ENCODE peak calls at places on chromosomes 11 and 22, in four cellular contexts. Z is activated CD8-positive, alpha-beta T cell treated with anti-CD3 and anti-CD28 coated beads, Interleukin-2, amount 10 ng/mL, durations not matched to agents 7 days and 5 days; O is HAP-1; R is esophagus squamous epithelium. I is an unnamed sample.

GRCh38 chr11:118552341-118552740 is 13.4 kb downstream of the IFT46 start:
- DNase-seq in Z (no peak), R (no peak), O (no peak), I (no peak)

GRCh38 chr22:49398115-49398514 is 429.6 kb downstream of the BRD1 start:
- DNase-seq in O (no peak), R (no peak), Z (no peak), I (no peak)

GRCh38 chr22:44023404-44024287 is 456 bp upstream of the PARVB start:
- DNase-seq in Z (peak; percentile 53), R (no peak), O (peak; percentile 28), I (peak; percentile 53)

GRCh38 chr22:50569041-50569459 is 6.3 kb upstream of the SYCE3 start:
- DNase-seq in R (no peak), O (no peak), Z (no peak), I (no peak)

GRCh38 chr11:7667460-7667859 is 5.8 kb downstream of the CYB5R2 start:
- DNase-seq in O (peak; percentile 29), R (no peak), Z (no peak), I (no peak)

GRCh38 chr11:100890779-100891178 is 203.7 kb downstream of the ARHGAP42 start:
- DNase-seq in O (no peak), Z (no peak), R (no peak), I (no peak)

GRCh38 chr22:25368271-25368670 is 148.8 kb downstream of the CRYBB2 start:
- DNase-seq in O (no peak), Z (no peak), R (no peak), I (no peak)

GRCh38 chr11:38937709-38938108 is 2339.7 kb upstream of the RAG2 start:
- DNase-seq in R (no peak), O (no peak), Z (no peak), I (no peak)

GRCh38 chr11:12212181-12212820 is 101.9 kb downstream of the MICAL2 start:
- DNase-seq in O (no peak), R (no peak), Z (no peak), I (no peak)

GRCh38 chr11:71395774-71396173 is 52.4 kb downstream of the DHCR7 start:
- DNase-seq in R (no peak), Z (no peak), O (no peak), I (no peak)

GRCh38 chr11:124762624-124763155 is 600 bp upstream of the ESAM start:
- DNase-seq in R (no peak), Z (no peak), O (peak; percentile 14), I (no peak)

GRCh38 chr22:40028098-40028425 is 33.3 kb downstream of the FAM83F start:
- DNase-seq in Z (no peak), R (no peak), O (no peak), I (no peak)

GRCh38 chr11:17827006-17827405 is 92.4 kb downstream of the KCNC1 start:
- DNase-seq in Z (no peak), O (no peak), R (no peak), I (no peak)

GRCh38 chr22:22404598-22405284 is 103.8 kb downstream of the ZNF280B start:
- DNase-seq in R (no peak), O (no peak), Z (peak; percentile 9), I (no peak)

GRCh38 chr11:58912124-58912523 is 27.2 kb upstream of the GLYATL1 start:
- DNase-seq in O (no peak), Z (no peak), R (no peak), I (no peak)

GRCh38 chr22:29723766-29724165 is 4.0 kb downstream of the CABP7 start:
- DNase-seq in O (no peak), Z (no peak), R (no peak), I (no peak)

GRCh38 chr11:91997178-91997577 is 227.4 kb upstream of the FAT3 start:
- DNase-seq in R (no peak), O (no peak), Z (no peak), I (no peak)

GRCh38 chr11:134155946-134156865 is 67.6 kb downstream of the NCAPD3 start:
- DNase-seq in Z (no peak), O (no peak), R (no peak), I (no peak)

GRCh38 chr22:33652596-33652995 is 267.7 kb downstream of the LARGE1 start:
- DNase-seq in O (no peak), Z (no peak), R (no peak), I (no peak)

GRCh38 chr22:31818481-31819392 is 64.9 kb downstream of the DEPDC5 start:
- DNase-seq in O (no peak), R (no peak), Z (no peak), I (peak; percentile 20)

GRCh38 chr11:28342704-28343103 is 234.5 kb downstream of the METTL15 start:
- DNase-seq in Z (no peak), O (no peak), R (no peak), I (no peak)

GRCh38 chr22:46791201-46791731 is 28.8 kb downstream of the TBC1D22A start:
- DNase-seq in O (no peak), Z (peak; percentile 89), R (no peak), I (peak; percentile 85)

GRCh38 chr11:19419021-19419750 is 178.4 kb upstream of the E2F8 start:
- DNase-seq in Z (no peak), O (no peak), R (no peak), I (no peak)

GRCh38 chr11:99316761-99317475 is 296.2 kb downstream of the CNTN5 start:
- DNase-seq in R (no peak), Z (no peak), O (no peak), I (no peak)

GRCh38 chr22:36298601-36299000 is 45.7 kb downstream of the APOL1 start:
- DNase-seq in R (no peak), O (no peak), Z (no peak), I (no peak)

GRCh38 chr11:69240332-69241074 is 53.5 kb upstream of the MYEOV start:
- DNase-seq in Z (no peak), R (no peak), O (no peak), I (peak; percentile 16)

GRCh38 chr11:17479284-17480214 is 2.9 kb upstream of the ABCC8 start:
- DNase-seq in R (no peak), Z (no peak), O (peak; percentile 60), I (no peak)

GRCh38 chr11:64694821-64695365 is 28.1 kb downstream of the NRXN2 start:
- DNase-seq in R (no peak), Z (no peak), O (no peak), I (no peak)

GRCh38 chr11:34988294-34989255 is 72.2 kb downstream of the PDHX start:
- DNase-seq in O (no peak), R (no peak), Z (no peak), I (no peak)

GRCh38 chr11:106271126-106271525 is 193.7 kb downstream of the AASDHPPT start:
- DNase-seq in O (no peak), Z (no peak), R (no peak), I (no peak)